ENCODE peak calls at places on chromosomes 13 and 19, in ten cellular contexts. S, R, O, L, F, G, Z, Q, E and N are unnamed samples.

GRCh38 chr13:79423801-79424642 is 18.0 kb upstream of the RBM26 start:
- DNase-seq in Z (peak), Q (no peak), G (no peak), F (no peak), S (no peak), O (peak), E (no peak), R (no peak), L (peak), N (peak)

GRCh38 chr19:29285878-29286277 is 72.9 kb upstream of the UQCRFS1 start:
- DNase-seq in E (no peak), R (no peak), S (no peak), Q (no peak), L (peak), O (no peak), F (peak), G (no peak), Z (no peak), N (no peak)

GRCh38 chr13:41056996-41057711 is 4.2 kb upstream of the WBP4 start:
- DNase-seq in S (no peak), R (no peak), L (no peak), F (no peak), Z (no peak), Q (no peak), G (no peak), E (no peak), O (no peak), N (no peak)

GRCh38 chr19:39514840-39515550 is at the start of gene SELENOV:
- DNase-seq in O (no peak), S (no peak), L (peak), F (peak), Z (no peak), E (peak), Q (no peak), G (no peak), R (no peak), N (no peak)

GRCh38 chr19:35114656-35115537 is 726 bp upstream of the FXYD3 start:
- DNase-seq in E (peak), G (peak), Z (no peak), L (peak), F (peak), Q (no peak), R (peak), O (peak), S (peak), N (peak)

GRCh38 chr19:51166846-51167490 is 24.9 kb downstream of the SIGLEC7 start:
- DNase-seq in G (no peak), S (no peak), E (peak), F (no peak), L (no peak), Z (no peak), R (no peak), Q (no peak), O (peak), N (peak)

GRCh38 chr19:1814833-1815604 is 2.9 kb upstream of the ATP8B3 start:
- DNase-seq in E (no peak), S (no peak), Z (no peak), G (no peak), R (no peak), F (no peak), O (no peak), L (no peak), Q (no peak), N (no peak)

GRCh38 chr19:18388328-18389094 is 2.6 kb downstream of the GDF15 start:
- DNase-seq in G (peak), E (peak), F (peak), Z (peak), R (peak), O (peak), S (peak), Q (no peak), L (peak), N (peak)

GRCh38 chr19:45798995-45799517 is 6.4 kb upstream of the DMWD start:
- DNase-seq in G (no peak), Z (peak), L (peak), F (peak), O (peak), Q (no peak), S (no peak), E (peak), R (peak), N (peak)

GRCh38 chr13:56558698-56559320 is 581.9 kb upstream of the PRR20A start:
- DNase-seq in E (no peak), Z (no peak), R (no peak), F (no peak), G (no peak), L (no peak), Q (no peak), S (no peak), O (no peak), N (no peak)

GRCh38 chr19:32416749-32417469 is 11.3 kb downstream of the DPY19L3 start:
- DNase-seq in E (no peak), Q (no peak), R (no peak), G (no peak), O (no peak), Z (no peak), S (peak), L (no peak), F (no peak), N (no peak)

GRCh38 chr19:41708481-41708880 is at the start of gene CEACAM5:
- DNase-seq in Q (no peak), Z (peak), L (no peak), E (no peak), S (no peak), O (no peak), G (no peak), F (no peak), R (no peak), N (no peak)